ENCODE peak calls at places on chromosomes 7 and 10, in seven cellular contexts. S is AG09309, C is AG09319, A is B cell, G is endothelial cell, Z is stomach, W is RWPE1. H is an unnamed sample.

GRCh38 chr7:23685770-23686169 is 5.8 kb downstream of the FAM221A start:
- DNase-seq in S (no peak), C (no peak), A (no peak), G (no peak), Z (no peak), W (no peak), H (no peak)

GRCh38 chr7:155009570-155010157 is 6.7 kb upstream of the PAXIP1 start:
- DNase-seq in S (no peak), C (no peak), A (no peak), G (no peak), Z (no peak), W (no peak), H (no peak)

GRCh38 chr7:27164381-27165088 is 802 bp downstream of the HOXA9 start:
- DNase-seq in S (no peak), C (no peak), A (no peak), G (peak), Z (no peak), W (no peak), H (no peak)

GRCh38 chr10:373516-374309 is 238.5 kb downstream of the ZMYND11 start:
- DNase-seq in S (peak), C (peak), A (no peak), G (no peak), Z (no peak), W (no peak), H (no peak)

GRCh38 chr7:46003896-46004875 is 83.1 kb upstream of the IGFBP3 start:
- DNase-seq in S (peak), C (no peak), A (no peak), G (no peak), Z (no peak), W (peak), H (no peak)

GRCh38 chr10:91653214-91653875 is 20.5 kb upstream of the PPP1R3C start:
- DNase-seq in S (no peak), C (no peak), A (no peak), G (no peak), Z (no peak), W (peak), H (no peak)

GRCh38 chr7:129438839-129439640 is 4.8 kb downstream of the STRIP2 start:
- DNase-seq in S (no peak), C (no peak), A (no peak), G (no peak), Z (no peak), W (peak), H (no peak)

GRCh38 chr10:68327889-68328786 is 3.7 kb upstream of the HNRNPH3 start:
- DNase-seq in S (peak), C (peak), A (no peak), G (no peak), Z (no peak), W (peak), H (no peak)

GRCh38 chr7:151206914-151207313 is 3.4 kb downstream of the H2BK1 start:
- DNase-seq in S (no peak), C (no peak), A (no peak), G (no peak), Z (no peak), W (no peak), H (no peak)

GRCh38 chr7:111485981-111486380 is 76.3 kb downstream of the IMMP2L start:
- DNase-seq in S (no peak), C (no peak), A (no peak), G (no peak), Z (no peak), W (no peak), H (no peak)

GRCh38 chr10:14184841-14185500 is 145.8 kb downstream of the FRMD4A start:
- DNase-seq in S (no peak), C (no peak), A (peak), G (no peak), Z (no peak), W (peak), H (no peak)

GRCh38 chr10:14182781-14183180 is 147.9 kb downstream of the FRMD4A start:
- DNase-seq in S (no peak), C (no peak), A (no peak), G (no peak), Z (no peak), W (no peak), H (no peak)

GRCh38 chr10:14190702-14191101 is 140.0 kb downstream of the FRMD4A start:
- DNase-seq in S (no peak), C (no peak), A (no peak), G (no peak), Z (no peak), W (no peak), H (no peak)

GRCh38 chr10:14185501-14186045 is 145.2 kb downstream of the FRMD4A start:
- DNase-seq in S (no peak), C (no peak), A (peak), G (peak), Z (no peak), W (peak), H (peak)

DNA sequence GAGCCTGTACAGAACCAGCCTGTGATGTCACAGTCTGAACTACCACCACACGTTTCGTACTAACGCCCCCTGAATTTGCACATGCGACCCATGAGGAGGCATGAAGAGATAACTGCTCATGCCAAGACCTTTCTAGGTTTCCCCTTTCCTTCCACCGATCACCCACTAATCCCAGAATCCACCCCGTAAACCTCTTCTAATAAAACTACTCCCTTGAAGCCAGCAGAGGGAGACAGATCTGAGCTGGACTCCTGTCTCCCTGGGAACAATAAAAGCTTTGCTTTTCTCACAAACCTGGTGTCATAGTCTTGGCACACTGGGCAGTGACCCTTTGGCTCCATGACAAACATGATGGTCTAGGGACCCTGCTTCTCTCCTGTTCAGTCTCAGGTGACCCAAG is 144.5 kb downstream of the FRMD4A start:
- DNase-seq in S (no peak), C (no peak), A (no peak), G (no peak), Z (no peak), W (no peak), H (no peak)
- TF ChIP-seq CTCF in S (peak), C (peak), A (no peak), G (peak), Z (no peak), W (no peak), H (peak)

GRCh38 chr7:1484569-1484968 is 19.6 kb downstream of the INTS1 start:
- DNase-seq in S (no peak), C (no peak), A (no peak), G (no peak), Z (no peak), W (no peak), H (no peak)
- TF ChIP-seq CTCF in S (no peak), C (no peak), A (no peak), G (no peak), Z (no peak), W (no peak), H (no peak)

GRCh38 chr7:193538-194256 is 1.3 kb downstream of the FAM20C start:
- DNase-seq in S (no peak), C (no peak), A (no peak), G (no peak), Z (no peak), W (peak), H (no peak)
- TF ChIP-seq CTCF in S (no peak), C (no peak), A (no peak), G (no peak), Z (no peak), W (no peak), H (no peak)

DNA sequence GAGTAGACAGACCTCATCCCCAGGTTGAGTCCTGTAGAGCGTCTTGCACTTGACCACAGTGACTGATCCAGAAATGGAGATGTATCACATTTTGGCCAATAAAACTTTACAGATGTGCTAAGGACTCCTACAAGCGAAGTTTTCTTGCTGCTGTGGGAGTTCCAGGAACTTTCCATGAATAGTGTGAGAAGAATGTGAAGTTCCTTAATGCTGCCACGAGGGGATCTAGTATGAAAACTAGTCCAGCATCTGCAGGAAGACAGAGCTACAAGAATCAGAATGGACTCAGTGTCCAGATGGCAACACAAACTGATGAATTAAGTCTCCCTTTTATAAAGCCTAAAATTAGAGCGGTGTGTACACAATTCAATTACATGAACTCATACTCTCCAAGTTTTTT is 14.8 kb upstream of the LSM8 start:
- DNase-seq in S (no peak), C (no peak), A (no peak), G (no peak), Z (no peak), W (no peak), H (no peak)
- TF ChIP-seq CTCF in S (peak), C (peak), A (no peak), G (no peak), Z (no peak), W (no peak), H (no peak)

H was measured in neural crest cell.